ENCODE peak calls at places on chromosomes 16 and 17, in ten cellular contexts. X is Panc1; V is psoas muscle; A is body of pancreas; M is SK-N-SH; G is CD4-positive, alpha-beta T cell; L is spleen; R is heart left ventricle; T is tibial nerve; S is stomach. C is an unnamed sample. For H3K9me3 and H3K27me3, the result is how much of the 10 kb centered on the place peaks cover.

GRCh38 chr16:28990375-28991040 is 5.7 kb downstream of the LAT start:
- DNase-seq in T (no peak), S (no peak), G (peak), V (no peak), X (no peak), R (no peak), M (no peak), L (no peak), A (no peak), C (no peak)

GRCh38 chr16:88066680-88067529 is 115.7 kb downstream of the BANP start:
- DNase-seq in V (no peak), G (no peak), M (no peak), A (no peak), T (no peak), X (no peak), L (peak), R (no peak), S (no peak), C (no peak)

GRCh38 chr17:76314392-76315227 is 6.5 kb upstream of the QRICH2 start:
- DNase-seq in R (no peak), A (no peak), T (no peak), V (no peak), M (no peak), L (no peak), S (no peak), X (no peak), G (no peak), C (no peak)

GRCh38 chr16:8594149-8594666 is 3.9 kb upstream of the TMEM114 start:
- DNase-seq in L (no peak), R (no peak), G (no peak), A (no peak), T (no peak), S (no peak), X (no peak), V (no peak), M (no peak), C (no peak)

GRCh38 chr16:30768583-30769181 is 6.6 kb downstream of the RNF40 start:
- DNase-seq in G (no peak), S (no peak), M (no peak), L (peak), X (no peak), R (peak), A (no peak), T (no peak), V (no peak), C (no peak)

GRCh38 chr16:82643136-82643535 is 16.4 kb downstream of the CDH13 start:
- DNase-seq in R (no peak), S (no peak), X (no peak), A (no peak), T (no peak), L (no peak), V (no peak), G (no peak), M (no peak), C (no peak)

GRCh38 chr16:28321700-28322411 is 29.5 kb downstream of the SBK1 start:
- DNase-seq in T (no peak), A (peak), R (no peak), L (no peak), G (no peak), X (no peak), M (peak), S (no peak), V (no peak), C (peak)

GRCh38 chr17:41071606-41072375 is 6.1 kb upstream of the KRTAP2-4 start:
- DNase-seq in X (no peak), A (no peak), G (no peak), T (no peak), R (no peak), V (no peak), M (no peak), S (no peak), L (no peak), C (no peak)

GRCh38 chr17:14427914-14428639 is 127.2 kb downstream of the HS3ST3B1 start:
- DNase-seq in G (peak), M (no peak), V (no peak), T (no peak), R (no peak), L (peak), A (no peak), S (no peak), X (no peak), C (no peak)

GRCh38 chr16:84502075-84502474 is 2.4 kb downstream of the MEAK7 start:
- DNase-seq in R (no peak), G (no peak), L (peak), S (no peak), T (no peak), A (no peak), M (no peak), V (no peak), X (no peak), C (no peak)

GRCh38 chr16:74253146-74253545 is 43.5 kb upstream of the PSMD7 start:
- DNase-seq in R (no peak), G (no peak), V (no peak), T (no peak), S (no peak), X (no peak), L (no peak), M (no peak), A (no peak), C (no peak)

GRCh38 chr16:84032458-84033178 is 10.0 kb downstream of the SLC38A8 start:
- DNase-seq in V (no peak), A (no peak), R (no peak), L (no peak), X (no peak), T (no peak), S (no peak), G (no peak), M (no peak), C (no peak)

GRCh38 chr16:81261049-81261648 is 22.7 kb downstream of the BCO1 start:
- DNase-seq in M (peak), A (no peak), X (peak), S (peak), V (no peak), T (no peak), R (no peak), L (no peak), G (no peak), C (no peak)

GRCh38 chr16:53080345-53081031 is 25.7 kb downstream of the CHD9 start:
- DNase-seq in L (no peak), V (peak), S (no peak), G (no peak), R (peak), X (no peak), M (peak), A (peak), T (peak), C (peak)

GRCh38 chr17:58312021-58312630 is 16.5 kb downstream of the TSPOAP1 start:
- DNase-seq in S (peak), A (no peak), G (no peak), X (no peak), V (no peak), T (no peak), R (no peak), L (no peak), M (peak), C (peak)

GRCh38 chr17:81961087-81961514 is at the start of gene NOTUM:
- DNase-seq in V (peak), R (no peak), X (no peak), T (no peak), A (no peak), S (no peak), M (peak), L (no peak), G (no peak), C (no peak)

GRCh38 chr17:9862949-9863348 is 37.2 kb downstream of the GLP2R start:
- DNase-seq in V (no peak), G (no peak), L (no peak), A (no peak), X (no peak), T (no peak), R (no peak), M (no peak), S (no peak), C (no peak)

GRCh38 chr17:9860851-9861250 is 35.1 kb downstream of the GLP2R start:
- DNase-seq in S (no peak), M (no peak), G (no peak), A (no peak), R (no peak), V (no peak), X (no peak), T (no peak), L (no peak), C (no peak)

GRCh38 chr17:9859781-9860180 is 34.1 kb downstream of the GLP2R start:
- DNase-seq in S (no peak), T (no peak), L (no peak), G (no peak), M (no peak), R (no peak), X (no peak), A (no peak), V (no peak), C (no peak)

GRCh38 chr17:9865585-9865984 is 39.5 kb downstream of the RCVRN start:
- DNase-seq in V (no peak), T (no peak), X (no peak), L (no peak), S (no peak), A (no peak), G (no peak), R (no peak), M (no peak), C (no peak)

DNA sequence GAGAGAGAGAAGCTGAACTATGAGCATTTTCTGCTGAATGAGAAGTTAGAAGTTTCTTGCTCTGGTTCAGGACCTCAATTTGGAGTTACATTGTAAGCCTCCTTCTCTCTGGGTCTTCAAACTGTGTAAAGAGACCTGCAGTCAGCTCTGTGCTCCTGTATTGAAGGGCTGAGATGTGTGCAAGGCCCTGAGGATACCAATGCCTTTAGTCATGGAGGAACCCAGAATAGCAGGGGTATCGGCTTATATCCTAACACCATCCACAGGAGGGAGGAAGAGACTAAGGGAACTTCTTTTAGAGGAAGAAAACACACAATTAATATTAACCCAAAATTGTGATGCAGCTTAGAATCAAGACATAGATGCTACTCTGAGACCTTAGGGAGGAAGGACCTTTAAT is 36.5 kb downstream of the GLP2R start:
- DNase-seq in R (no peak), A (no peak), V (no peak), M (no peak), X (no peak), S (no peak), T (no peak), G (no peak), L (no peak), C (no peak)
- TF ChIP-seq CTCF in R (no peak), A (no peak), V (no peak), M (no peak), X (no peak), S (no peak), T (no peak), G (no peak), L (no peak), C (no peak)

GRCh38 chr16:68577352-68577853 is 38.3 kb downstream of the ZFP90 start:
- DNase-seq in M (no peak), S (no peak), L (no peak), A (no peak), V (no peak), X (no peak), R (no peak), T (no peak), G (no peak), C (no peak)

GRCh38 chr16:68574479-68574878 is 35.4 kb downstream of the ZFP90 start:
- DNase-seq in R (no peak), V (no peak), M (no peak), A (no peak), T (no peak), G (no peak), S (no peak), X (no peak), L (no peak), C (no peak)

GRCh38 chr16:68575082-68575481 is 36.0 kb downstream of the ZFP90 start:
- DNase-seq in G (no peak), A (no peak), S (no peak), R (no peak), L (no peak), X (no peak), M (no peak), T (no peak), V (no peak), C (no peak)
- H3K9me3 ChIP-seq in G (half or more), A (under half), S (half or more), R (half or more), L (half or more), X (under half), M (under half), T (under half), V (half or more), C (under half)

DNA sequence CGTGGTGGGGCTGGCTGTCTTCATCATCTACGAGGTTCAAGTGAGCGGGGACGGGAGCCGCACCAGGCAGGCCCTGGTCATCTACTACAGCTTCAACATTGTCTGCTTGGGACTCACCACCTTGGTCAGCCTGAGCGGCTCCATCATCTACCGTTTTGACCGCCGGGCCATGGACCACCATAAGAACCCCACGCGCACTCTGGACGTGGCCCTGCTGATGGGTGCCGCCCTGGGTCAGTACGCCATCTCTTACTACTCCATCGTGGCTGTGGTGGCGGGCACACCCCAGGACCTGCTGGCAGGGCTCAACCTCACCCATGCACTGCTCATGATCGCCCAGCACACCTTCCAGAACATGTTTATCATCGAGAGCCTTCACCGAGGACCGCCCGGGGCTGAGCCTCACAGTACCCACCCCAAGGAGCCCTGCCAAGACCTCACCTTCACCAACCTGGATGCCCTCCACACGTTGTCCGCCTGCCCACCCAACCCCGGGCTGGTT is 5.1 kb upstream of the OTOP3 start:
- DNase-seq in G (no peak), A (no peak), M (no peak), R (no peak), S (no peak), T (no peak), X (no peak), L (no peak), V (no peak), C (no peak)
- H3K27me3 ChIP-seq in G (under half), A (under half), M (half or more), R (half or more), S (under half), T (half or more), X (under half), L (half or more), V (under half), C (under half)

GRCh38 chr17:55825213-55825612 is 74.4 kb downstream of the PCTP start:
- DNase-seq in R (no peak), S (no peak), L (no peak), M (no peak), T (no peak), A (no peak), V (no peak), G (no peak), X (no peak), C (no peak)
- TF ChIP-seq CTCF in R (no peak), S (no peak), L (no peak), M (peak), T (no peak), A (no peak), V (peak), G (no peak), X (peak), C (no peak)

DNA sequence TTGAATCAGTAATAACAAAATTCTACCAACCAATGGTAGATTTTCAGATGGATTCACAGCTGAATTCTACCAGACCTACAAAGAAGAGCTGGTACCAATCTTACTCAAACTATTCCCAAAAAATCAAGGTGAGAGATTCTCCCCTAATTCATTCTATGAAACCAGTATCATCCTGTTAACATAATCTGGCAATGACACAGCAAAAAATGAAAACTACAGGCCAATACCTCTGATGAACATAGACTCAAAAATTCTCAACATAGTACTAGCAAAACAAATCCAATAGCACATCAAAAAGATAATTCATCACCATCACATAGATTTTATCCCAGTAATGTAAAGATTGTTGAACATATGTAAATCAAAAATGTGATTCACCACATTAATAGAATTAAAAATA is 234.4 kb upstream of the KIF2B start:
- DNase-seq in S (no peak), G (no peak), V (no peak), T (no peak), M (no peak), X (no peak), A (no peak), R (no peak), L (no peak), C (no peak)
- H3K9me3 ChIP-seq in S (under half), G (under half), V (under half), T (under half), M (under half), X (under half), A (under half), R (under half), L (under half), C (under half)

GRCh38 chr17:80480248-80480647 is 3.8 kb upstream of the NPTX1 start:
- DNase-seq in S (no peak), T (no peak), V (no peak), A (no peak), M (no peak), L (no peak), G (no peak), R (no peak), X (no peak), C (no peak)
- H3K27me3 ChIP-seq in S (under half), T (half or more), V (under half), A (under half), M (half or more), L (half or more), G (half or more), R (half or more), X (under half), C (under half)

DNA sequence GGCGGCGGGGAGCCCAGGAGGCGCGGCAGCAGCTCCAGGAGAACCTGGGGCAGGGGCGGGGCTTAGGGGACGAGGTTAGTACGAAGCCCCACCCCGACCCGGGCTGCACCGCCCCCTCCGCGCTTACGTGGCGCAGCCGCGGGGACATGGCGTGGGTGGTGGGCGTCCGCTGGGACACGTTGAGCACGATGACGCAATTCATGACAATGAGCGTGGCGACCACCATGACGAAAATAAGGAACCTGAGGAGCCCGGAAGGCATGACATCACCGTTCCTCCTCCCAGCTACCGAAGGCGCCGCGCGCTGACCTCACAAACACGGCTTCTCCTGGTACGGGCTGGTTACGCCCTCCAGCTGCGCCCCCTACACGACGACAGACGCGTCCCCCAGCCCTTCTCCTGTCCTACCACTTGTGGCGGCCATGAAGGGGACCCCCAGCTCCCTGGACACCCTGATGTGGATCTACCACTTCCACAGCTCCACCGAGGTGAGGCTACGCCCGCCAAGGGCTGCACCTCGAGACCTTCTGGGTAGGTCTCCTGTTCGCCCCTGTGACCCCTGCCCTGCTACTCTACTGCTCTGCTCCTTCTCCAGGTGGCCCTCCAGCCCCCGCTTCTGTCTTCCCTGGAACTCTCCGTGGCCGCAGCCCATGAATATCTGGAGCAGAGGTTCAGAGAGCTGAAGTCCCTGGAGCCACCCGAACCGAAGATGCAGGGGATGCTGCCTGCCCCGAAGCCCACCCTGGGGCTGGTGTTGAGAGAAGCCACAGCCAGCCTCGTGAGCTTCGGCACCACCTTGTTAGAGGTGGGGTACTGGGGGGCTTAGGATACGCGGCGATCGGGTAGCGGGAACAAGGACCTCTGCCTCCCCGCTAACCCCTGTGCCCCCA is at the start of gene C17orf107:
- DNase-seq in R (peak), V (peak), S (peak), T (peak), M (no peak), X (no peak), G (peak), A (peak), L (peak), C (peak)
- TF ChIP-seq CTCF in R (no peak), V (no peak), S (no peak), T (no peak), M (no peak), X (no peak), G (no peak), A (no peak), L (no peak), C (no peak)

DNA sequence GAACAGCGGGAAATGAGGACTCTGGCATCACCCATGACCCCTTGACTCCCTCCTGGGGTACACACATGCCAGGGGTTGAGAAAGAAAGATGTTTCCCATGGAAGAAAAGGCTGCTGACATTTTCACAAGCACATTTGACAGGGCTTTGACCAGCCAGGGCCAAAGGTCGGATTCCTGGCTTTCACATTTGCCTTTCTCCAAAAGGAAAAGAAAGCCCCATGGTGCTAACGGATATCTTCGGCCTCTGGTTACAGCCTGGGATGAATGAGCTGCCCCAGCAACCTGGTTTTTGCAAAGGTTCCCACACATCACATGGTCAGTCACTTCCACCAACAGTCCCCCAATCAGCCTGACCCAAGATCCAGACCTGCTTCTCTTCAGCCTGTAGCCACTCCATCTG is 478.2 kb upstream of the CDH11 start:
- DNase-seq in T (no peak), G (no peak), L (no peak), V (no peak), M (no peak), A (no peak), R (no peak), X (no peak), S (no peak), C (no peak)
- H3K9me3 ChIP-seq in T (under half), G (under half), L (under half), V (under half), M (under half), A (under half), R (under half), X (under half), S (under half), C (under half)

DNA sequence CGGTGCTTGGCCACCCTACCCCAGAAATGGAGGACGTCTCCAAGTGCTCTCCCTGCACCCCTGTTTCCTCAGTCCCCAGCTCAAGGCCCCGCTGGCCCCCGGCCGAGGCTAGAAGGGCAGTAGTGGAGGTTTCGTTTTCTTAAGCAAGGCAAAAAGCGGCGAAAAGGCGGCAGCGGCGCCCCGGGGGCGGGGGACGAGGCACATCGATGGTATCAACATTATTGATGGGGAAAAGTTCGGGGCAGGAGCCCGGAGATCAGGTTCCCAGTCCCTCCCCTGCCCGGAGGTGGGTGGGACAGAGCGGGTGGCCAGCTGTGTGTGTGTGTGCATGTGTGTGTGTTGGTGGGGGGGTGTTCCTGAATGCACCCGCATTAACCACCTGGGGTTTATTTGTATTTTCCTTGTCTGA is 4.1 kb upstream of the SALL1 start:
- DNase-seq in R (no peak), M (peak), V (no peak), T (no peak), G (no peak), X (no peak), S (no peak), A (no peak), L (no peak), C (no peak)
- H3K27me3 ChIP-seq in R (half or more), M (half or more), V (under half), T (half or more), G (half or more), X (under half), S (under half), A (half or more), L (half or more), C (under half)

C was measured in testis.